ENCODE peak calls at places on chromosomes 5 and 9, in four cellular contexts. R is GM12878, W is HL-60, V is K562. I is an unnamed sample.

GRCh38 chr9:109745335-109746283 is 34.4 kb upstream of the PALM2AKAP2 start:
- DNase-seq in R (no peak), W (no peak), V (no peak), I (no peak)

GRCh38 chr5:94175912-94176311 is 434.5 kb upstream of the POU5F2 start:
- DNase-seq in R (no peak), W (no peak), V (no peak), I (no peak)

GRCh38 chr9:38068616-38068865 is 486 bp downstream of the SHB start:
- DNase-seq in R (no peak), W (no peak), V (peak), I (peak)

GRCh38 chr9:117343416-117343815 is 71.4 kb downstream of the ASTN2 start:
- DNase-seq in R (no peak), W (no peak), V (no peak), I (no peak)

GRCh38 chr9:113558632-113559502 is 95.3 kb downstream of the RGS3 start:
- DNase-seq in R (no peak), W (no peak), V (no peak), I (no peak)

GRCh38 chr9:36337002-36337401 is 63.1 kb downstream of the RNF38 start:
- DNase-seq in R (no peak), W (no peak), V (no peak), I (no peak)

GRCh38 chr9:77710965-77711657 is 63.0 kb upstream of the GNA14 start:
- DNase-seq in R (no peak), W (peak), V (no peak), I (no peak)

GRCh38 chr5:10421841-10422691 is 19.6 kb upstream of the ROPN1L start:
- DNase-seq in R (no peak), W (peak), V (no peak), I (no peak)

GRCh38 chr5:54135042-54135441 is 175.3 kb downstream of the ARL15 start:
- DNase-seq in R (no peak), W (no peak), V (no peak), I (no peak)

GRCh38 chr5:37111426-37112382 is 137.5 kb downstream of the CPLANE1 start:
- DNase-seq in R (peak), W (peak), V (no peak), I (peak)

GRCh38 chr5:159509002-159509660 is 178.8 kb upstream of the IL12B start:
- DNase-seq in R (no peak), W (no peak), V (peak), I (no peak)

GRCh38 chr9:69207503-69207902 is 33.4 kb downstream of the TJP2 start:
- DNase-seq in R (no peak), W (no peak), V (peak), I (no peak)

GRCh38 chr5:114910727-114911126 is 259.0 kb downstream of the TRIM36 start:
- DNase-seq in R (no peak), W (no peak), V (no peak), I (no peak)

GRCh38 chr9:97710356-97711222 is 13.4 kb upstream of the XPA start:
- DNase-seq in R (no peak), W (peak), V (peak), I (peak)

GRCh38 chr5:161471551-161471950 is 75.0 kb downstream of the GABRB2 start:
- DNase-seq in R (no peak), W (no peak), V (no peak), I (no peak)

GRCh38 chr5:55338810-55339243 is 31.0 kb downstream of the MTREX start:
- DNase-seq in R (peak), W (no peak), V (no peak), I (no peak)

GRCh38 chr5:93336330-93337110 is 244.5 kb downstream of the NR2F1-AS1 start:
- DNase-seq in R (no peak), W (no peak), V (no peak), I (no peak)

GRCh38 chr5:138700581-138701362 is 52.5 kb upstream of the CTNNA1 start:
- DNase-seq in R (no peak), W (no peak), V (no peak), I (no peak)

GRCh38 chr5:173882632-173883031 is 5.5 kb upstream of the CPEB4 start:
- DNase-seq in R (no peak), W (no peak), V (no peak), I (no peak)

GRCh38 chr9:21591221-21592062 is 109.3 kb upstream of the IFNE start:
- DNase-seq in R (no peak), W (peak), V (no peak), I (no peak)

GRCh38 chr5:44332360-44332971 is 56.8 kb downstream of the FGF10 start:
- DNase-seq in R (no peak), W (no peak), V (peak), I (no peak)

GRCh38 chr5:21094619-21095018 is 1106.6 kb upstream of the CDH18 start:
- DNase-seq in R (no peak), W (no peak), V (no peak), I (no peak)

GRCh38 chr5:75044406-75044805 is 8.0 kb downstream of the GCNT4 start:
- DNase-seq in R (peak), W (no peak), V (no peak), I (no peak)

GRCh38 chr5:73902327-73903051 is 276.5 kb downstream of the ARHGEF28 start:
- DNase-seq in R (peak), W (no peak), V (peak), I (no peak)
- TF ChIP-seq SPI1 in R (no peak), W (no peak), V (no peak), I (no peak)

GRCh38 chr5:181235689-181236366 is 7.9 kb downstream of the RACK1 start:
- DNase-seq in R (no peak), W (no peak), V (no peak), I (no peak)
- TF ChIP-seq POLR2AphosphoS5 in R (peak), W (peak), V (peak), I (peak)

DNA sequence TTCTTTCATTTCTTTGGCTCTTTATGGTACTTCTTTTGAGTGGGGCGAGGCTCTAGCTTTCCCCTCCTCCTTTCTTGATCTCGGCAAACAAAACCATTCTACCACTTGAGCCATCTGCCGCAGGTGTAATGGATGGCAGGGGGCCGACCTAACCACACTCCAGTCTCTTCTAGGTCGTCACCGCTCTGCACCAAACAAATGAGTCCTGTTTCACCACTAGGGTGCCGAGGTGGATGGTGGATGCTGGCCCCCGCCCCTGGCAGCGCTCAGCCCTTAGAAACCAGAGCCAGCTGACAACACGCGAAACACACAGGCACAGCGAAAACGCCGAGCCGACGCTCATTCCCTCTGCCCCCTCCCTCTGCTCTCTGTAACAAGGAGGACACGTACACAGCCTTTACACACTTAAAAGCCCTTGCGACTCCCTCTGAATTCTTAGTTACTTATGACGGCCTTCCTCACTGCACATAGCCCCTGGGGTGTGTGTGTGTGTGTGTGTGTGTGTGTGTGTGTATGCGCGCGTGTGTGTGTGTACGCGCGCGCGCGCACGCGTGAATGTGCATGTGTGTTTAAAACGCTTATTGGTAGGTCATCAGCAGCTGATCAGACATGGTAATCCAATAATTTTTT is 199.4 kb downstream of the MEF2C start:
- DNase-seq in R (no peak), W (no peak), V (peak), I (no peak)
- TF ChIP-seq SPI1 in R (no peak), W (no peak), V (no peak), I (no peak)

DNA sequence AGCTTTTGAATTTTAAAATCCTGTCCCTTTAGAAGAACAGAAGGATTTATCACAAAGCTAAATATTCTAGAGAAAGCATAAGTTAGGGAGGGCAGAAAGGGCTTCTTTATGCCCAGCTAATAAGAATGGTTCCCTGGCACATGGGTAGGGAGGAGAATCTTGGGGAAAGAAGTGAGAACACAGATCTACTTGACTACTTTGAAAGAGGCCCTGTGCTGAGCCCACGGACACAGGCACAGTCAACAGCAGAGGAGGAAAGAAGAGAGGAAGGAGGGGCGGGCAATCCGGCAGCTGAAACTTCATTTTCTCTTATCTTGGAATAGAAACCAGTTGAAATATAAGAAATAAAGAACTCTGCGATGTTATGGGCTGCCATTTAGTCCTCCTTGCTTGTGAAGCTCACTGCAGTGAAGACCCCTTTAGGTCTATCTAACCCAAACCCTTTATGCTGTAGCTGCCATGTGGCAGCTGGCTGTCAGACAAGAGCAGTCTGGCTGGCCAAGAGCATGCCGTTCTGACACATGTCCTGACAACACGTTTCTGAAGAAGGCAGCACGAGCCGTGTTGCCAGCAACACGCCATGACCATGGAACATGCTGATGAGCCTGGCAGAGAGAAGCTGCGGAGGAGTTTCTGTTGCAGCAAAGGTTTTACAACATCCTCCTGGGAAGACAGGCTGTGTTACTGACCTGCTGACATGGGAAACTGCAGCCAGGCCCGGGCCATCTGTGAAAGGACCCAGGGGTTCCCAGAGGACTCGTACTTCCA is 34.2 kb downstream of the ABLIM3 start:
- DNase-seq in R (no peak), W (no peak), V (no peak), I (no peak)
- TF ChIP-seq POLR2AphosphoS5 in R (no peak), W (no peak), V (no peak), I (no peak)

GRCh38 chr5:126339215-126339805 is 83.9 kb upstream of the GRAMD2B start:
- DNase-seq in R (no peak), W (peak), V (peak), I (peak)
- TF ChIP-seq SPI1 in R (no peak), W (no peak), V (no peak), I (no peak)

GRCh38 chr9:124769451-124770358 is 1.4 kb downstream of the NR6A1 start:
- DNase-seq in R (no peak), W (no peak), V (peak), I (no peak)
- TF ChIP-seq POLR2AphosphoS5 in R (no peak), W (no peak), V (no peak), I (no peak)

DNA sequence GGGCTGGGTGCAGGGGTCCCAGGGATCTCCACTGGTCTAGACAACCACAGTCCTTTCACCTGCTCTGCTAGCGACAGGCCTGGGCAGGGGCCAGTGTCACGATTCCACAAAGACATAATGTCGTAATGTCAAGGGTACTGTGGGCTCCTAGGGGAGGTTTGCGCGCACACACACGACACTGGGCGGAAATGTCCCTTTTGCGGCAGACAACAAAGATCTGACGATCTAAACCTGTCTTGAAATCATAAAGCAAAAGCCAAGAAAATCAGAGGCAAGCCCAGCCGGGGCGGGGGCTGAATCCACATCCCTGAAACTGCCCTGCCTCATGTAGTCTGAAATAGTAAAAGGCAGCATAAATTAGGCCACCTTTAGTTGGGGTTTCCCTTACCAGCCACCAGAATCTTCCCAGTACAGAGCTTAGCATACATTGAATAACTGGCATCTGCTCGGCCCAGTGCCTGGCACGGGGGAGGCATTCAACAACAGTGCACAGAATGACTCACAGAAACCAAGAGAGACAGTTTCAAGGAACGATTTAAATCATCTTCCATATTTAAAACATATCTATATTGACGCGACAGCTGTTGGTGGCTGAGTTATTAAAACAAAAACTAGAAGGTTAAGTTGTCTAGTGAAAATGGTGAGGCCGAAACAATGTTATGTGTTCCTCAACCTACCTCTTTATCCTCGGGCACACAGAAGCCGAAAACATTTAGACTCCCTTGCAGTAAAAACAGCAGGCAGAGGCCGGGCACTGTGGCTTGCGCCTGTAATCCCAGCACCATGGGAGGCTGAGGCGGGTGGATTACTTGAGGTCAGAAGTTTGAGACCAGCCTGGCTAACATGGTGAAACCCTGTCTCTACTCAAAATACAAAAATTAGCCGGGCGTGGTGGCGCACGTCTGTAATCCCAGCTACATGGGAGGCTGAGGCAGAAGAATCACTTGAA is 151.0 kb downstream of the MYO10 start:
- DNase-seq in R (peak), W (no peak), V (no peak), I (no peak)
- TF ChIP-seq SPI1 in R (no peak), W (no peak), V (no peak), I (no peak)

I was measured in GM12891.